ENCODE peak calls at places on chromosomes 2 and 18, in four cellular contexts. One of them, this sample, is unnamed.

GRCh38 chr2:96558061-96558460 is 21.5 kb downstream of the ARID5A start:
- DNase-seq in HCT116: no peak
- DNase-seq in iPS DF 6.9: no peak
- DNase-seq in fibroblast of the aortic adventitia: no peak
- DNase-seq in this sample: no peak

GRCh38 chr2:164993287-164994016 is 38.1 kb upstream of the SLC38A11 start:
- DNase-seq in fibroblast of the aortic adventitia: no peak
- DNase-seq in iPS DF 6.9: no peak
- DNase-seq in HCT116: no peak
- DNase-seq in this sample: no peak

GRCh38 chr2:241811209-241811951 is 2.4 kb downstream of the NEU4 start:
- DNase-seq in HCT116: no peak
- DNase-seq in iPS DF 6.9: no peak
- DNase-seq in fibroblast of the aortic adventitia: no peak
- DNase-seq in this sample: no peak

GRCh38 chr2:62576276-62576939 is 70.4 kb upstream of the TMEM17 start:
- DNase-seq in iPS DF 6.9: no peak
- DNase-seq in fibroblast of the aortic adventitia: peak
- DNase-seq in HCT116: no peak
- DNase-seq in this sample: no peak

GRCh38 chr2:191866195-191866594 is 19.3 kb upstream of the CAVIN2 start:
- DNase-seq in fibroblast of the aortic adventitia: no peak
- DNase-seq in iPS DF 6.9: no peak
- DNase-seq in HCT116: no peak
- DNase-seq in this sample: no peak

GRCh38 chr2:36659872-36660312 is 36.6 kb upstream of the VIT start:
- DNase-seq in iPS DF 6.9: no peak
- DNase-seq in HCT116: no peak
- DNase-seq in fibroblast of the aortic adventitia: no peak
- DNase-seq in this sample: no peak

GRCh38 chr2:133836691-133837090 is 268.4 kb upstream of the NCKAP5 start:
- DNase-seq in fibroblast of the aortic adventitia: no peak
- DNase-seq in iPS DF 6.9: no peak
- DNase-seq in HCT116: no peak
- DNase-seq in this sample: no peak

GRCh38 chr2:205280630-205281225 is 401.6 kb upstream of the NRP2 start:
- DNase-seq in HCT116: no peak
- DNase-seq in fibroblast of the aortic adventitia: no peak
- DNase-seq in iPS DF 6.9: no peak
- DNase-seq in this sample: no peak

GRCh38 chr2:3742743-3743142 is 39.4 kb downstream of the DCDC2C start:
- DNase-seq in fibroblast of the aortic adventitia: no peak
- DNase-seq in HCT116: no peak
- DNase-seq in iPS DF 6.9: no peak
- DNase-seq in this sample: no peak

GRCh38 chr18:48806551-48807261 is 144.1 kb downstream of the SMAD7 start:
- DNase-seq in fibroblast of the aortic adventitia: peak
- DNase-seq in iPS DF 6.9: no peak
- DNase-seq in HCT116: peak
- DNase-seq in this sample: no peak

GRCh38 chr2:26089337-26089736 is 55.5 kb downstream of the RAB10 start:
- DNase-seq in iPS DF 6.9: no peak
- DNase-seq in HCT116: no peak
- DNase-seq in fibroblast of the aortic adventitia: no peak
- DNase-seq in this sample: no peak

GRCh38 chr2:38190542-38191218 is 114.7 kb upstream of the CYP1B1 start:
- DNase-seq in fibroblast of the aortic adventitia: peak
- DNase-seq in iPS DF 6.9: no peak
- DNase-seq in HCT116: no peak
- DNase-seq in this sample: no peak

GRCh38 chr2:5981241-5982055 is 289.3 kb downstream of the SOX11 start:
- DNase-seq in iPS DF 6.9: no peak
- DNase-seq in HCT116: no peak
- DNase-seq in fibroblast of the aortic adventitia: no peak
- DNase-seq in this sample: no peak

GRCh38 chr2:40281021-40281940 is 170.6 kb downstream of the SLC8A1 start:
- DNase-seq in HCT116: no peak
- DNase-seq in fibroblast of the aortic adventitia: peak
- DNase-seq in iPS DF 6.9: no peak
- DNase-seq in this sample: no peak

GRCh38 chr2:180450841-180451240 is 443.7 kb upstream of the CWC22 start:
- DNase-seq in iPS DF 6.9: no peak
- DNase-seq in fibroblast of the aortic adventitia: no peak
- DNase-seq in HCT116: no peak
- DNase-seq in this sample: no peak

GRCh38 chr18:75525331-75525730 is 97.8 kb upstream of the SMIM21 start:
- DNase-seq in iPS DF 6.9: no peak
- DNase-seq in HCT116: no peak
- DNase-seq in fibroblast of the aortic adventitia: no peak
- DNase-seq in this sample: no peak

GRCh38 chr2:118844261-118845004 is 3.0 kb downstream of the EN1 start:
- DNase-seq in HCT116: no peak
- DNase-seq in fibroblast of the aortic adventitia: no peak
- DNase-seq in iPS DF 6.9: no peak
- DNase-seq in this sample: no peak

GRCh38 chr2:15673919-15674636 is 82.4 kb downstream of the DDX1 start:
- DNase-seq in iPS DF 6.9: no peak
- DNase-seq in HCT116: peak
- DNase-seq in fibroblast of the aortic adventitia: peak
- DNase-seq in this sample: no peak

GRCh38 chr2:7692657-7693161 is 775.5 kb downstream of the RNF144A start:
- DNase-seq in fibroblast of the aortic adventitia: peak
- DNase-seq in HCT116: no peak
- DNase-seq in iPS DF 6.9: no peak
- DNase-seq in this sample: no peak

GRCh38 chr2:239792649-239793010 is 232.5 kb downstream of the NDUFA10 start:
- DNase-seq in fibroblast of the aortic adventitia: no peak
- DNase-seq in iPS DF 6.9: no peak
- DNase-seq in HCT116: no peak
- DNase-seq in this sample: no peak

GRCh38 chr2:8298783-8299182 is 383.1 kb upstream of the ID2 start:
- DNase-seq in HCT116: no peak
- DNase-seq in fibroblast of the aortic adventitia: peak
- DNase-seq in iPS DF 6.9: no peak
- DNase-seq in this sample: no peak

GRCh38 chr18:12770469-12771219 is 67.8 kb downstream of the PSMG2 start:
- DNase-seq in HCT116: no peak
- DNase-seq in fibroblast of the aortic adventitia: no peak
- DNase-seq in iPS DF 6.9: no peak
- DNase-seq in this sample: no peak

GRCh38 chr18:12253517-12254136 is 534 bp upstream of the CIDEA start:
- DNase-seq in HCT116: no peak
- DNase-seq in iPS DF 6.9: no peak
- DNase-seq in fibroblast of the aortic adventitia: no peak
- DNase-seq in this sample: no peak

GRCh38 chr18:55455938-55456337 is 132.1 kb downstream of the TCF4 start:
- DNase-seq in iPS DF 6.9: no peak
- DNase-seq in fibroblast of the aortic adventitia: no peak
- DNase-seq in HCT116: no peak
- DNase-seq in this sample: no peak

GRCh38 chr2:173218331-173219056 is 136.2 kb upstream of the CDCA7 start:
- DNase-seq in fibroblast of the aortic adventitia: peak
- DNase-seq in HCT116: no peak
- DNase-seq in iPS DF 6.9: no peak
- DNase-seq in this sample: no peak

GRCh38 chr2:111048856-111049551 is 71.7 kb upstream of the BCL2L11 start:
- DNase-seq in HCT116: no peak
- DNase-seq in iPS DF 6.9: no peak
- DNase-seq in fibroblast of the aortic adventitia: no peak
- DNase-seq in this sample: no peak